ENCODE peak calls at places on chromosomes 13 and 19, in five cellular contexts. I is HepG2, G is H1, C is NT2/D1, O is GM12878. L is an unnamed sample.

GRCh38 chr19:289651-290538 is 1.3 kb downstream of the PLPP2 start:
- DNase-seq in I (peak; percentile 42), G (peak; percentile 71), C (peak; percentile 76), O (no peak), L (no peak)

GRCh38 chr13:101624981-101625380 is 172.5 kb downstream of the ITGBL1 start:
- DNase-seq in I (no peak), G (no peak), C (no peak), O (no peak), L (no peak)

GRCh38 chr19:1045247-1045603 is 5.3 kb downstream of the ABCA7 start:
- DNase-seq in I (peak; percentile 89), G (no peak), C (no peak), O (no peak), L (peak; percentile 98)

GRCh38 chr13:109500146-109500773 is 286.1 kb downstream of the IRS2 start:
- DNase-seq in I (no peak), G (no peak), C (peak; percentile 9), O (no peak), L (peak; percentile 5)

GRCh38 chr13:91946498-91947070 is 548.2 kb downstream of the GPC5 start:
- DNase-seq in I (peak; percentile 44), G (no peak), C (peak; percentile 20), O (no peak), L (peak; percentile 74)

GRCh38 chr13:43758834-43759233 is 27.9 kb downstream of the ENOX1 start:
- DNase-seq in I (no peak), G (no peak), C (no peak), O (peak; percentile 11), L (no peak)

GRCh38 chr19:12353375-12353774 is 12.1 kb downstream of the ZNF442 start:
- DNase-seq in I (no peak), G (no peak), C (no peak), O (no peak), L (no peak)

GRCh38 chr13:105579821-105580707 is 955.4 kb downstream of the EFNB2 start:
- DNase-seq in I (no peak), G (no peak), C (no peak), O (no peak), L (no peak)

GRCh38 chr13:110524484-110525254 is 36.9 kb downstream of the RAB20 start:
- DNase-seq in I (no peak), G (no peak), C (no peak), O (no peak), L (no peak)

GRCh38 chr19:2540646-2541454 is 64.9 kb downstream of the GADD45B start:
- DNase-seq in I (peak; percentile 95), G (peak; percentile 96), C (peak; percentile 97), O (no peak), L (no peak)

GRCh38 chr19:9362905-9363304 is at the start of gene ZNF177:
- DNase-seq in I (no peak), G (no peak), C (peak; percentile 69), O (no peak), L (no peak)

GRCh38 chr13:61286148-61286745 is 129.4 kb downstream of the PCDH20 start:
- DNase-seq in I (peak; percentile 2), G (peak; percentile 9), C (peak; percentile 6), O (no peak), L (peak; percentile 43)

GRCh38 chr13:98289339-98289935 is 112.4 kb upstream of the RNF113B start:
- DNase-seq in I (no peak), G (no peak), C (no peak), O (no peak), L (no peak)

GRCh38 chr13:98293570-98294142 is 116.6 kb upstream of the RNF113B start:
- DNase-seq in I (no peak), G (no peak), C (no peak), O (no peak), L (no peak)

GRCh38 chr13:98293103-98293502 is 116.0 kb upstream of the RNF113B start:
- DNase-seq in I (peak; percentile 80), G (no peak), C (no peak), O (no peak), L (no peak)

GRCh38 chr13:98291658-98292057 is 114.6 kb upstream of the RNF113B start:
- DNase-seq in I (peak; percentile 58), G (no peak), C (no peak), O (no peak), L (no peak)

DNA sequence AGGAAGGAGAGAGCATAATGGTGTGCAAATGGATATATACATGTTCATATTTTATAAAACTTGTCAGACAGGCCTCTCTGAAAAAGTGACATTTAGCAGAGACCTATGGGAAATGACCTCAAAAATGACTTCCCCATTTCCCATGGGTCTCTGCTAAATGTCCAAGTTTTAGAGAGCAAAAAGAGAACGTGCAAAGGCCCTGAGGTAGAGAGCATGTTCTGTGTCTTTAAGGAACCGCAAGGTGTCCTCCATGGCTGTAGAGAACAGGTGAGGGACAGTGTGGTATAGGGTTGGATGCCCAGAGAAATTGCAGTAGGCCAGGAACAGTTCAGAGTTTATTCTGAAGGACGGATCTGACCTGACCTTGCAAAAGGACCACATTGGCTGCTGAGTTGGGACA is 113.2 kb upstream of the RNF113B start:
- DNase-seq in I (no peak), G (no peak), C (no peak), O (no peak), L (no peak)
- TF ChIP-seq SUZ12 in I (no peak), G (no peak), C (no peak), O (no peak), L (no peak)

DNA sequence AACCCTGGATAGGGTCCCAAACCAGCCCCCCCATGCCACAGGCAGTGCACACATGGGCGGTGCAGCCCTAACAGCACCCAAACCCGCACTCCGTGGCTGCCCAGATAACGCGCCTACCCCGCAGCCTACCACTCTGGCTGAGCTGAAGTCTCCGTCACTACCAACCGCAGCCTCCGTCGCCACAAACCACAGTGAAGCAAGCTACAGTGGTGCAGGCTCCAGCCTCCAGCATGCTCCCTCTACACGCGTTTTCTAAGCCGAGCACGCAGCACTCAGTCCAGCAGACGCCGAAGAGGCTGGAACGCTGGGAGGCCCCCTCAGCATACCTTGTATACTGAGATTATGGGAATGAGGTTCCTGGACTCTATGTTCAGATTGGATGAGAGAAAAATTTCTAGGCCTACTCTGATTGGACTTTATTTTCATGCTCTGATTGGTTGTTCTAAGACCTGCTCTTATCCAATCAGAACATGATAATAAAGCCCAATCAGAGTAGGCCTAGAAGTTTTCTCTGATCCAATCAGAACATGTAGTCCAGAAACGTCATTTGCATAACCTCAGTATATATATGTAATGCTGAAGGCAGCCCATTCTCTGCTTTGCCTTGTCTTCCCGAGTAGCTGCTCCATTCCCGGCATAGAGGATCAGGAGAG is 56.7 kb upstream of the C1QTNF9B start:
- DNase-seq in I (no peak), G (no peak), C (no peak), O (no peak), L (no peak)
- TF ChIP-seq SUZ12 in I (no peak), G (no peak), C (no peak), O (no peak), L (no peak)

GRCh38 chr19:46150606-46151005 is 2.6 kb downstream of the IGFL2 start:
- DNase-seq in I (no peak), G (no peak), C (no peak), O (no peak), L (no peak)
- TF ChIP-seq SUZ12 in I (no peak), G (no peak), C (no peak), O (no peak), L (no peak)

GRCh38 chr19:41816761-41817160 is 20.4 kb downstream of the CEACAM3 start:
- DNase-seq in I (no peak), G (no peak), C (no peak), O (no peak), L (no peak)

GRCh38 chr19:41811981-41812380 is 15.6 kb downstream of the CEACAM3 start:
- DNase-seq in I (no peak), G (no peak), C (no peak), O (no peak), L (no peak)

GRCh38 chr19:41811036-41811435 is 14.6 kb downstream of the CEACAM3 start:
- DNase-seq in I (no peak), G (no peak), C (no peak), O (no peak), L (no peak)

GRCh38 chr19:41815301-41815700 is 18.9 kb downstream of the CEACAM3 start:
- DNase-seq in I (no peak), G (no peak), C (no peak), O (no peak), L (no peak)

GRCh38 chr19:41813911-41814310 is 17.5 kb downstream of the CEACAM3 start:
- DNase-seq in I (no peak), G (no peak), C (no peak), O (no peak), L (no peak)
- TF ChIP-seq SUZ12 in I (no peak), G (no peak), C (no peak), O (no peak), L (no peak)

GRCh38 chr19:33447336-33448158 is 74.0 kb downstream of the CEBPG start:
- DNase-seq in I (no peak), G (no peak), C (no peak), O (no peak), L (no peak)
- TF ChIP-seq SUZ12 in I (no peak), G (no peak), C (no peak), O (no peak), L (no peak)

GRCh38 chr13:38415233-38415632 is 65.6 kb downstream of the UFM1 start:
- DNase-seq in I (no peak), G (no peak), C (no peak), O (peak; percentile 72), L (peak; percentile 12)
- TF ChIP-seq SUZ12 in I (no peak), G (no peak), C (no peak), O (no peak), L (no peak)

DNA sequence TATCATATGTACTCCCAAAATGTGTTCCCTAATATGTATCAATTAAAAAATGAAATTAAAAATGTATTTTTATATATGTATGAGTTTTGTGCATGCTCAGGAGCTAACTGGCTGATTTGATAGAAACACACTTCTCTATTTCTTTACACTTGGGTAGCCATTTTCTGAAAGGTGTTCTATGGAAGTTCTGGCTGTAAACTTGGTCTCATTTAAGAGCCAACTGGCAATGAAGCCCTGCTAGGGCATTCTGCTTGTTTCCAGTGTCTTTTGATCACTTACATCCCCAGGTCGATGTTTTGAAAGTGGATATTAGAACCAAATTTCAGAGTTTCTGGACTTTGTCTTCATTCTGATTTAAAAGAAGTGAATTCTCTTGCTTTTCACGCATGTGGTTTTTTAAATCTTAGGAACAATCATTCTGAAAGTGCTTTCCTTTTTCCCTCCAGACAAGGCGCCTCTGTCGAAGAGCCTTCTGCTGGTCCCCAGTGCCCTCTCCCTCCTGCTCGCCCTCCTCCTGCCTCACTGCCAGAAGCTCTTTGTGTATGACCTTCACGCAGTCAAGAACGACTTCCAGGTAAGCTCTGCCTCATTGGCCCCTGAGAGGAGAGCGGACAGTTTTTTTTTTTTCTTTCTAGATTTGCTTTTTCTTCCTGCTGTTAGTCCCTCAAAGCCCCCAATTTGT is 20.1 kb downstream of the GPR18 start:
- DNase-seq in I (no peak), G (no peak), C (no peak), O (no peak), L (no peak)
- TF ChIP-seq SUZ12 in I (no peak), G (no peak), C (no peak), O (no peak), L (no peak)

DNA sequence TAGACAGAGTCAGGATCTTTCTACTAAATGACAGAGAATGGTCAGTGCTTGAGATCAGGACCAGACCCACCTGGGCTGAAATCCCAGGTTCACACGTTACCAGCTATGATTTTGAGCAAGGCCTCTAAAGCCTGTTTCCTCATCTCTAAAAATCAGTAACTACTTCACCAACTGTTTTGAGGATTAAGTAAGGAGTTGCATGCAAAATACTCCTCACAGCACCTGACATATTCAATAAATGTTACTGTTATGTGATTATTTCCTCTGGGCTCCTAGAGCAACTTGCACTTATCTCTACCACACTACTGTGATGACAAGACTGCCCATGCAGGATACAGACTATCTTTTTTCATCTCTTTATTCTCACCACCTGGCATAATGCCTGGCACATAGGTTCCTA is 1.9 kb downstream of the KATNAL1 start:
- DNase-seq in I (no peak), G (no peak), C (no peak), O (no peak), L (no peak)
- TF ChIP-seq SUZ12 in I (no peak), G (no peak), C (no peak), O (no peak), L (no peak)